ENCODE peak calls at places on chromosome 19, in six cellular contexts. A is mammary epithelial cell, W is fibroblast of lung, E is neural progenitor cell, V is K562, X is HepG2. G is an unnamed sample. For H3K79me2, the result is how much of the 10 kb centered on the place peaks cover.

GRCh38 chr19:35519291-35519690 is 5.8 kb upstream of the DMKN start:
- DNase-seq in E (no peak), X (no peak), W (peak), A (peak), V (no peak), G (no peak)

GRCh38 chr19:6723108-6723618 is 2.7 kb upstream of the C3 start:
- DNase-seq in V (no peak), E (no peak), X (peak), W (peak), A (peak), G (no peak)

GRCh38 chr19:19490247-19490968 is 24.9 kb downstream of the TSSK6 start:
- DNase-seq in E (peak), A (peak), W (peak), X (peak), V (peak), G (peak)

GRCh38 chr19:13953021-13953531 is 767 bp downstream of the DCAF15 start:
- DNase-seq in E (peak), W (peak), A (peak), X (no peak), V (no peak), G (no peak)

GRCh38 chr19:45440259-45440638 is 16.5 kb upstream of the ERCC1 start:
- DNase-seq in A (no peak), X (no peak), V (no peak), E (no peak), W (no peak), G (no peak)

GRCh38 chr19:52670046-52670445 is 31.9 kb upstream of the ZNF83 start:
- DNase-seq in E (no peak), X (no peak), W (no peak), V (no peak), A (peak), G (no peak)

GRCh38 chr19:39996218-39996810 is 546 bp upstream of the ZNF546 start:
- DNase-seq in W (peak), A (peak), X (peak), E (no peak), V (peak), G (peak)

GRCh38 chr19:49533551-49534488 is 6.0 kb downstream of the RCN3 start:
- DNase-seq in A (peak), W (peak), E (peak), X (no peak), V (peak), G (peak)

GRCh38 chr19:35478794-35479193 is 11.5 kb downstream of the KRTDAP start:
- DNase-seq in V (no peak), X (no peak), A (no peak), E (no peak), W (no peak), G (no peak)

GRCh38 chr19:4759388-4760284 is 31.9 kb upstream of the FEM1A start:
- DNase-seq in E (peak), A (peak), X (peak), V (peak), W (peak), G (peak)

GRCh38 chr19:12896460-12896859 is 5.5 kb downstream of the GCDH start:
- DNase-seq in X (no peak), V (no peak), A (no peak), E (no peak), W (no peak), G (no peak)

GRCh38 chr19:33998739-33999345 is 173.5 kb upstream of the LSM14A start:
- DNase-seq in E (no peak), X (no peak), W (peak), V (no peak), A (no peak), G (no peak)

GRCh38 chr19:13796301-13797057 is 1.2 kb downstream of the ZSWIM4 start:
- DNase-seq in X (peak), A (peak), W (peak), E (peak), V (no peak), G (no peak)

GRCh38 chr19:20478936-20479335 is 86.6 kb downstream of the ZNF737 start:
- DNase-seq in W (no peak), E (no peak), A (no peak), V (no peak), X (no peak), G (no peak)

GRCh38 chr19:18895038-18895827 is 725 bp downstream of the CERS1 start:
- DNase-seq in V (peak), E (peak), A (peak), W (peak), X (peak), G (peak)

GRCh38 chr19:12331211-12331941 is 2.1 kb downstream of the ZNF563 start:
- DNase-seq in E (peak), W (no peak), A (no peak), X (peak), V (no peak), G (no peak)

GRCh38 chr19:54266133-54266532 is 9.1 kb upstream of the LILRB5 start:
- DNase-seq in E (peak), V (peak), X (peak), W (peak), A (peak), G (peak)

GRCh38 chr19:49475995-49476880 is 2.2 kb downstream of the FLT3LG start:
- DNase-seq in A (no peak), X (no peak), W (peak), V (peak), E (peak), G (no peak)

GRCh38 chr19:4519521-4520277 is 1.4 kb upstream of the PLIN4 start:
- DNase-seq in A (peak), V (no peak), E (no peak), X (no peak), W (no peak), G (no peak)

GRCh38 chr19:29841209-29841558 is 29.4 kb downstream of the CCNE1 start:
- DNase-seq in X (peak), W (no peak), V (no peak), A (peak), E (no peak), G (no peak)

GRCh38 chr19:47471733-47472457 is at the start of gene SLC8A2:
- DNase-seq in A (peak), W (peak), V (peak), E (peak), X (peak), G (peak)

GRCh38 chr19:32868206-32868950 is 1.2 kb downstream of the SLC7A9 start:
- DNase-seq in W (no peak), E (no peak), X (no peak), A (no peak), V (no peak), G (no peak)

GRCh38 chr19:38376576-38376975 is 2.2 kb downstream of the PSMD8 start:
- DNase-seq in W (no peak), A (no peak), E (no peak), X (no peak), V (no peak), G (no peak)

GRCh38 chr19:17077447-17078028 is 2.0 kb downstream of the MYO9B start:
- DNase-seq in W (no peak), V (no peak), X (no peak), E (no peak), A (peak), G (no peak)

GRCh38 chr19:35673121-35673804 is 6.9 kb downstream of the UPK1A start:
- DNase-seq in V (peak), W (peak), E (peak), A (peak), X (peak), G (peak)

GRCh38 chr19:14530005-14530348 is 583 bp downstream of the TECR start:
- DNase-seq in X (no peak), A (no peak), V (no peak), E (peak), W (no peak), G (peak)

GRCh38 chr19:13807421-13808021 is 12.3 kb downstream of the ZSWIM4 start:
- DNase-seq in A (no peak), E (no peak), W (no peak), X (no peak), V (no peak), G (no peak)

GRCh38 chr19:18852634-18853033 is 20.9 kb downstream of the UPF1 start:
- DNase-seq in W (no peak), V (no peak), E (no peak), X (no peak), A (peak), G (no peak)

GRCh38 chr19:11254662-11255061 is 7.7 kb downstream of the DOCK6 start:
- DNase-seq in E (no peak), X (no peak), W (no peak), V (no peak), A (no peak), G (no peak)

GRCh38 chr19:41993612-41994483 is at the start of gene ATP1A3:
- DNase-seq in V (peak), X (no peak), W (peak), A (peak), E (peak), G (peak)
- TF ChIP-seq EZH2 in V (no peak), X (no peak), W (no peak), A (no peak), E (peak), G (no peak)

GRCh38 chr19:50817941-50818858 is 5.4 kb downstream of the KLK1 start:
- DNase-seq in W (no peak), X (no peak), V (peak), E (peak), A (no peak), G (no peak)
- H3K4me3 ChIP-seq in W (peak), X (no peak), V (peak), E (peak), A (peak), G (no peak)

GRCh38 chr19:37078717-37079032 is 442 bp downstream of the ZNF420 start:
- DNase-seq in V (no peak), E (no peak), W (no peak), A (no peak), X (no peak), G (no peak)

GRCh38 chr19:37077615-37077928 is 661 bp upstream of the ZNF420 start:
- DNase-seq in W (peak), A (no peak), X (peak), V (no peak), E (no peak), G (no peak)

GRCh38 chr19:37079238-37079637 is 1.0 kb downstream of the ZNF420 start:
- DNase-seq in E (peak), W (no peak), V (no peak), X (no peak), A (peak), G (no peak)

GRCh38 chr19:37077929-37078716 is at the start of gene ZNF420:
- DNase-seq in W (peak), E (peak), V (peak), X (peak), A (peak), G (peak)

DNA sequence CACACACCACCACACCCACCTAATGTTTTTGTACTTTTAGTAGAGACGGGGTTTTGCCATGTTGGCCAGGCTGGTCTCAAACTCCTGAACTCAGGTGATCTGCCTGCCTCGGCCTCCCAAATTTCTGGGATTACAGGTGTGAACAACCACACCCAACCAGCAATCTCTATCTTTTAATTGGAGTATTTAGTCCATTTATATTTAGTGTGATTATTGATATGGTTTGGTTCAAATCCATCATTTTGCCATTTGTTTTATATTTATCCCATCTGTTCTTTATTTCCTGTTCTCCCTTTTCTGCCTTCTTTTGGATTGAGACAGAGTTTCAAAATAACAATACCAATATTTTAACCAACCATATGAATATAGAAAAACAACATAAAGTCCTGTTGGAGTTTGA is 4.1 kb downstream of the ZNF420 start:
- DNase-seq in E (no peak), A (no peak), X (no peak), V (no peak), W (no peak), G (no peak)
- H3K79me2 ChIP-seq in E (half or more), A (under half), X (under half), V (under half), W (under half), G (under half)

GRCh38 chr19:2478324-2478755 is 2.4 kb downstream of the GADD45B start:
- DNase-seq in W (peak), V (no peak), X (no peak), E (peak), A (peak), G (peak)

GRCh38 chr19:2477732-2478191 is 1.8 kb downstream of the GADD45B start:
- DNase-seq in E (no peak), V (no peak), W (peak), A (no peak), X (no peak), G (peak)

GRCh38 chr19:2479556-2480194 is 3.7 kb downstream of the GADD45B start:
- DNase-seq in A (no peak), W (no peak), X (no peak), E (no peak), V (no peak), G (peak)

GRCh38 chr19:2477141-2477710 is 1.3 kb downstream of the GADD45B start:
- DNase-seq in X (no peak), A (peak), E (peak), V (no peak), W (no peak), G (peak)

DNA sequence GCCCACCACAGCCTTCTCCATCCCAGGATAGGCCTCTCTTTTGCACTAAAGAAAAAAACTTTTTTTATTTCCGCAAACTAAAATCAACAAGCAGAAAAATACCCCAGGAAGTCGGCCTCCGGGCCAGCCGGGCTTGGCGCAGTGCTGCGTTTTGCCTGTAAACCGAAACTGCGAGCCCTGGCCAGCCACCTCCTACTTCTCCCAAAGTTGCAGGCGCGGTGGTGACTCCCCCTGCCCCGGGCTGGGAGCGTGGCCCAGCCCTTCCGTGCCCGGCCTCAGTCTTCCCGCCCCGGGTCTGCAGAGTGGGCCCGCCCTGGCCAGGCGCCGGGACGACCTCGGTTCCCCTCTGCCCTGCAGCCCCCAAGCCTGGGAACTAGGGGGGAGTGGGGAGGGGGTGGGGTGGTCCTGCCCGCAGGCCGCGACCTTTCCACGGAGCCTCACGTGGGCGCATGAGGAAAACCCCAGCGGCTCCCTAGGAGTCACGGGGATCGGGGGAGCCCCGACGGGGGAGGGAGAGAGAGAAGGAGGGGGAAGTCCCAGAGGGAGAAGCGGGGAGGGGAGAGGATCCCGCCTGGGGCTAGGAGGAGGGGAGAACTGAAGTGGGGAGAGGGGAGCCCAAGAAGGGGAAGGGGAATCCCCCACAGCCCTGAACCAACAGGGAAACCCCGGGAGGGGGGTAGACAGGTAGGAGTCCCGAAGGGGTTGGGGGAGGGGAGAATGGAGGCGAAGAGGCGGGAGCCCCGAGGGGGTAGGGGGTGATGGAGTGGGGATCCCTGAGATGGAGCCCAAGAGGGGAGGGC is 3.0 kb downstream of the GADD45B start:
- DNase-seq in E (peak), V (no peak), A (peak), X (no peak), W (peak), G (peak)
- TF ChIP-seq EZH2 in E (peak), V (no peak), A (no peak), X (no peak), W (no peak), G (no peak)

DNA sequence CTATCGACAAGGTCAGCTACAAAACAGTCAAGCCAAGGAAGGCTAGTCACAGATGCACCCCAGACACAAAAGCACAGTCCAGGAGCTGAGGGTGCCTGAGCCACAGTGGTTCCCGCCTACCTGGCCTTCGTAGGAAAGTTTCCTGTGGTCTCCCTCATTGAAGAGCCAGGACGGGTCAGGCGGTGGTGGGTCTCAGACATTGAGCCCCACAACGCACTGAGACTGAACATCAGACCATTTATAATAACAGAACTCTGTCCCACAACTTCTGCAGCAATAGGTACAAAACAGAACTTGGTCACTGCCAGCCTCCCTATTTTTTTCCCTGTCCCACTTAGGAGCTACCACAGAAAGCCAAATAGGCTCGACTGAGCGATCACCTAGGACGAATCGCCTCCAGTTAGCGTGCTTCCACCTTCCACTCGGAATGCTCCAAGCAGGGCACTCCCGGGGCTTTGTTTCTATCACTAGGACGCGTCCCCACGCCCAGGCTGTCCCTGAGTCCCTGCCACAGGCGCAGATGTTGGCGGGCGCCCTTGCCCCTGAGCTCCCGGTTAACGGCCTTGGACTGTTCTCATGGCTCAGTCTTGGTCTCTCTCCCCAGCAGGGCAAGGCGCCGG is 640 bp upstream of the ZNF544 start:
- DNase-seq in E (peak), W (no peak), X (no peak), A (no peak), V (no peak), G (no peak)
- H3K4me3 ChIP-seq in E (peak), W (peak), X (peak), A (peak), V (peak), G (peak)

DNA sequence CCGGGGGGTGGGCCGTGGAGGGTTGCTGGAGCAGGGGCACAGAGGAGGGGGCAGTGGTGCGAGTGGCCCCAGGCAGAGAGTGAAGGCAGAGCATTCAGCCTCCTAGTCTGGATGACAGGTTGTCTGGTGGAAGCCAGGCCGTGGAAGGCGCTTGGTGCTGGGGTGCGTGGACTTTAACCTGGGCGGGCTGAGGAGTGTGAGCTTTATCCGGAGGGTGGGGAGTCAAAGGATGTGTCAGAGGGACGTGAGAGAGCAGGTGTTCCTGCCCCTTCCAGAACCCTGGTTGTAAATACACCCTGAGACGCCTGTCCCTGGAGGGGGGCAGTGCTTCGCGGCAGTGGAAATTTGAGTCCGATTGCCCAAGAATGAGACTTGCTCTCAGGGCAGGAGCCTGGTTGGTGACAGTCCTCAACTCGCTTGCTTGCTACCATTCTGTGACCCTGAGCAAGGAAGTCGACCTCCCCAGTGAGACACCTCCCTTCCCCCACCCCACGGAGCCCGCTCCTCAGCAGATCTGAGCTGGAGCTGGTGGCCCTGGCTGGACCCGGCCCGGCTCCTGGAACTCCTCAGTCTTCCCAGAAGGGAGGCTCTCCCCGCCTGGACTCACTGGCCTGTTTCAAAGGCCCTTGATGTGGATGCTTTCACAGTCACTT is 2.3 kb downstream of the SPPL2B start:
- DNase-seq in W (no peak), X (peak), V (no peak), A (no peak), E (no peak), G (no peak)
- H3K79me2 ChIP-seq in W (half or more), X (under half), V (half or more), A (half or more), E (half or more), G (half or more)

DNA sequence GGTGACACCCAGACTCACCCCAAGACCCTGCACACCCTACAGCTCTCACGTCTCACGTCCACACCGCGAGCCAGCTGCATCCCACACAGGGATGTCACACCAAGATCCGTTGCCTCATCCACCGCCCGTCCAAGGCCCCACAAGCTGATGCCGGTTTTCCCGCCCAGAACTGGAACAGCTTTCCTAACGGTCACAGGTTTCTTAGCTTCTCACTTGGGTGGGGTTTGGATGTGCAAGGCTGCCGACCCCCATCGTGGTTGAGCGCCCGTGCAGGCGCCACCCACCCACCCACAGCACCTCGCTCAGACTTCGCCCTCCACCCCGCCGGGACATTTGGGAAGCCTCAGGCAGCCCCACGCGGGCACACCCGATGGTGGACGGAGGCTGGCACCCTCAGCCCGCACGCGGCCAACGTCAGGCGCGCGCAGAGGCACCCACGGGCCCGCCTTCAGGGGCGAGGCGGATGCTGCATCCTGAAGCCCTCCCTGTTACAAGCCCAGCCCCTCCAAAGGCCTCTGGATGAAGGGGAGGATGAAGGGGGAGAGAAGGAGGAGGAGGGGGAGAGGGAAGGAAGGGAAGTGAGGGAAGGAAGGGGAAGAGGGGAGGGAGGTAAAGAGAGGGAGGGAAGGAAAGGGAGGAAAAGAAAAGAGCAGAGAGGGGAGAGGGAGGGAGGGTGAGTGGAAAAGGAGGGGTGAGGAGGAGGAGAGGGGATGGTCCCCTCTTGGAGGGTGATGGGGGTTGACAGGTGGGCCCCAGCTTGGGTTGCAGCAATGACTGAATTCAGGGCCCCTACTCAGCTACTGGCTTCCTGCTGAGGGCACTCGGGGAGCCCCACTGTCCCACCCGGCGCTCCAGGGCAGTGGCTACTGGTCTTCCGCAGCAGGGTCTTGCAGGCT is 12.8 kb downstream of the ONECUT3 start:
- DNase-seq in A (no peak), W (no peak), V (no peak), X (no peak), E (no peak), G (no peak)
- TF ChIP-seq EZH2 in A (peak), W (peak), V (no peak), X (no peak), E (peak), G (no peak)

G was measured in MM.1S.